ENCODE peak calls at places on chromosome 6, in seven cellular contexts. One of them, this sample, is unnamed. For H3K36me3, the result is how much of the 10 kb centered on the place peaks cover.

GRCh38 chr6:146295695-146296094 is 247.9 kb upstream of the RAB32 start:
- DNase-seq in effector memory CD4-positive, alpha-beta T cell: no peak
- DNase-seq in pancreas: no peak
- DNase-seq in astrocyte: no peak
- DNase-seq in aorta: no peak
- DNase-seq in BJ: no peak
- DNase-seq in lower lobe of right lung: no peak
- DNase-seq in this sample: no peak

GRCh38 chr6:39870950-39871349 is 63.3 kb downstream of the MOCS1 start:
- DNase-seq in effector memory CD4-positive, alpha-beta T cell: no peak
- DNase-seq in pancreas: no peak
- DNase-seq in astrocyte: no peak
- DNase-seq in aorta: no peak
- DNase-seq in BJ: no peak
- DNase-seq in lower lobe of right lung: no peak
- DNase-seq in this sample: no peak

GRCh38 chr6:75246386-75246785 is 2.8 kb upstream of the COX7A2 start:
- DNase-seq in effector memory CD4-positive, alpha-beta T cell: no peak
- DNase-seq in pancreas: no peak
- DNase-seq in astrocyte: no peak
- DNase-seq in aorta: no peak
- DNase-seq in BJ: no peak
- DNase-seq in lower lobe of right lung: no peak
- DNase-seq in this sample: no peak

GRCh38 chr6:163264662-163265035 is 149.9 kb upstream of the QKI start:
- DNase-seq in effector memory CD4-positive, alpha-beta T cell: no peak
- DNase-seq in pancreas: no peak
- DNase-seq in astrocyte: no peak
- DNase-seq in aorta: no peak
- DNase-seq in BJ: no peak
- DNase-seq in lower lobe of right lung: no peak
- DNase-seq in this sample: no peak

GRCh38 chr6:44270526-44271405 is 516 bp downstream of the TMEM151B start:
- DNase-seq in effector memory CD4-positive, alpha-beta T cell: no peak
- DNase-seq in pancreas: peak
- DNase-seq in astrocyte: no peak
- DNase-seq in aorta: no peak
- DNase-seq in BJ: no peak
- DNase-seq in lower lobe of right lung: no peak
- DNase-seq in this sample: no peak

GRCh38 chr6:126344181-126344580 is 4.3 kb downstream of the CENPW start:
- DNase-seq in effector memory CD4-positive, alpha-beta T cell: no peak
- DNase-seq in pancreas: no peak
- DNase-seq in astrocyte: no peak
- DNase-seq in aorta: no peak
- DNase-seq in BJ: no peak
- DNase-seq in lower lobe of right lung: no peak
- DNase-seq in this sample: no peak

GRCh38 chr6:40328988-40329545 is 258.1 kb downstream of the LRFN2 start:
- DNase-seq in effector memory CD4-positive, alpha-beta T cell: no peak
- DNase-seq in pancreas: no peak
- DNase-seq in astrocyte: no peak
- DNase-seq in aorta: no peak
- DNase-seq in BJ: no peak
- DNase-seq in lower lobe of right lung: no peak
- DNase-seq in this sample: no peak

GRCh38 chr6:52506502-52506875 is 70.4 kb downstream of the TRAM2 start:
- DNase-seq in effector memory CD4-positive, alpha-beta T cell: no peak
- DNase-seq in pancreas: no peak
- DNase-seq in astrocyte: no peak
- DNase-seq in aorta: no peak
- DNase-seq in BJ: no peak
- DNase-seq in lower lobe of right lung: no peak
- DNase-seq in this sample: no peak

GRCh38 chr6:43951063-43951755 is 176.0 kb downstream of the MRPL14 start:
- DNase-seq in effector memory CD4-positive, alpha-beta T cell: no peak
- DNase-seq in pancreas: peak
- DNase-seq in astrocyte: no peak
- DNase-seq in aorta: no peak
- DNase-seq in BJ: no peak
- DNase-seq in lower lobe of right lung: peak
- DNase-seq in this sample: no peak

GRCh38 chr6:28335564-28336283 is at the start of gene ZSCAN31:
- DNase-seq in effector memory CD4-positive, alpha-beta T cell: peak
- DNase-seq in pancreas: peak
- DNase-seq in astrocyte: peak
- DNase-seq in aorta: peak
- DNase-seq in BJ: peak
- DNase-seq in lower lobe of right lung: peak
- DNase-seq in this sample: peak

DNA sequence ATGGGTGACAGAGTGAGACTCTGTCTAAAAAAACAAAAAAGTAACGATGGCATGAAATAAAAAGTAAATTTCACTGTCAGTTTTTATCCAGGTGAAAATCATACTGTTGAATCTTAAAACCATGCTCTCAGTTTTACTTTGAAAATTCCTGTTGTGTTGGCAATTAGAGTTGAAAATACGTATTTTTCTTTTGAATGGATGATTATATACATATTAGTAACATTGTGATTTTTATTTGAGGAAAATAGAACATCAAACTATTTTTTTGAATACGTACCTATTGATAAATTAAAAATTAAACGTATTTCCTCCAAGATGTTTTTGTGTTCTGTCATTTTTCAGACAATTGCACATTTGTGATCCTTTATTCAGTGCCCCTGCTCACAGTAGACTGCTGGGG is 14.7 kb downstream of the CEP43 start:
- DNase-seq in effector memory CD4-positive, alpha-beta T cell: no peak
- DNase-seq in pancreas: no peak
- DNase-seq in astrocyte: no peak
- DNase-seq in aorta: no peak
- DNase-seq in BJ: no peak
- DNase-seq in lower lobe of right lung: no peak
- DNase-seq in this sample: no peak
- H3K36me3 ChIP-seq in effector memory CD4-positive, alpha-beta T cell: under half
- H3K36me3 ChIP-seq in pancreas: under half
- H3K36me3 ChIP-seq in astrocyte: under half
- H3K36me3 ChIP-seq in aorta: under half
- H3K36me3 ChIP-seq in BJ: under half
- H3K36me3 ChIP-seq in lower lobe of right lung: half or more
- H3K36me3 ChIP-seq in this sample: under half

GRCh38 chr6:15296249-15296648 is 50.4 kb downstream of the JARID2 start:
- DNase-seq in effector memory CD4-positive, alpha-beta T cell: no peak
- DNase-seq in pancreas: no peak
- DNase-seq in astrocyte: no peak
- DNase-seq in aorta: no peak
- DNase-seq in BJ: no peak
- DNase-seq in lower lobe of right lung: no peak
- DNase-seq in this sample: no peak

GRCh38 chr6:15296735-15297134 is 50.9 kb downstream of the JARID2 start:
- DNase-seq in effector memory CD4-positive, alpha-beta T cell: no peak
- DNase-seq in pancreas: no peak
- DNase-seq in astrocyte: no peak
- DNase-seq in aorta: no peak
- DNase-seq in BJ: no peak
- DNase-seq in lower lobe of right lung: no peak
- DNase-seq in this sample: no peak

GRCh38 chr6:15297895-15298590 is 52.2 kb downstream of the JARID2 start:
- DNase-seq in effector memory CD4-positive, alpha-beta T cell: no peak
- DNase-seq in pancreas: no peak
- DNase-seq in astrocyte: no peak
- DNase-seq in aorta: no peak
- DNase-seq in BJ: no peak
- DNase-seq in lower lobe of right lung: no peak
- DNase-seq in this sample: no peak

GRCh38 chr6:15301179-15302006 is 55.5 kb downstream of the JARID2 start:
- DNase-seq in effector memory CD4-positive, alpha-beta T cell: no peak
- DNase-seq in pancreas: no peak
- DNase-seq in astrocyte: no peak
- DNase-seq in aorta: no peak
- DNase-seq in BJ: no peak
- DNase-seq in lower lobe of right lung: no peak
- DNase-seq in this sample: no peak

DNA sequence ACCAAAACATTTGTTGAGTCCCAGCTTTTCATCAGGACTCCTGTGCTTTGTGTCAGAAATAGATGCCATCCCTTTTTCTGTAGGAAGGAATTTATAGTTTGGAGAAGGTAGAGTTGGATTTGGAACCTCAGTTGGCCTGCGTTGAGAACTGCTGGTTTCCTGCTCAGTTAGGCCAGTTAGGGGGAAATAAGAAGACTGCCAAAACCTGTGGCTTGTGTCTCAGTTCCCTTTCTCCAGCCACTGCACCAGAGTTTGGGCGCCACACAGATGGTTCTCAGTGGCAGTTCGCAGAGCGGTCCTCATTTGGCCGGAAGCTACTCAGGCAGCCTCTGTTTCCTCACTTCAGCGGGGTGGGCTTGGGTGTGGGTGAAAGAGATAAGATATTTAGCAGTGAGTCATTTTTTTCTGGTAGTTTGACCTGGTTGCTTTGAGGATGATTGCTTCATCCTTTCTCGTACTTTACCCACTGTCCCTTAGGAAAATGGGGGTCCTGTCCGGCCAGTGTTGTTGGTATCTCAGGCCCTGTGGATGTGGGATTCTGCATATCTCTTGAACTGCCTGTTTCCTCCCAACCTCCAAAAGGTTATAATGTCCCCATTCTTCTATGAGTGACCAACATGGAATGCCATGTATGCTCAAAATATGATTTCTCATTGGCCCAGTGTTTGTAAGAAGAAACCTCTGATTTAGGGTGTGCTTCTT is 53.7 kb downstream of the JARID2 start:
- DNase-seq in effector memory CD4-positive, alpha-beta T cell: no peak
- DNase-seq in pancreas: no peak
- DNase-seq in astrocyte: peak
- DNase-seq in aorta: peak
- DNase-seq in BJ: no peak
- DNase-seq in lower lobe of right lung: peak
- DNase-seq in this sample: no peak
- H3K4me3 ChIP-seq in effector memory CD4-positive, alpha-beta T cell: no peak
- H3K4me3 ChIP-seq in pancreas: no peak
- H3K4me3 ChIP-seq in astrocyte: no peak
- H3K4me3 ChIP-seq in aorta: no peak
- H3K4me3 ChIP-seq in BJ: no peak
- H3K4me3 ChIP-seq in lower lobe of right lung: no peak
- H3K4me3 ChIP-seq in this sample: no peak

GRCh38 chr6:125299257-125299656 is 2.5 kb downstream of the HDDC2 start:
- DNase-seq in effector memory CD4-positive, alpha-beta T cell: no peak
- DNase-seq in pancreas: no peak
- DNase-seq in astrocyte: no peak
- DNase-seq in aorta: no peak
- DNase-seq in BJ: no peak
- DNase-seq in lower lobe of right lung: no peak
- DNase-seq in this sample: no peak
- H3K36me3 ChIP-seq in effector memory CD4-positive, alpha-beta T cell: under half
- H3K36me3 ChIP-seq in pancreas: under half
- H3K36me3 ChIP-seq in astrocyte: under half
- H3K36me3 ChIP-seq in aorta: under half
- H3K36me3 ChIP-seq in BJ: under half
- H3K36me3 ChIP-seq in lower lobe of right lung: under half
- H3K36me3 ChIP-seq in this sample: under half

DNA sequence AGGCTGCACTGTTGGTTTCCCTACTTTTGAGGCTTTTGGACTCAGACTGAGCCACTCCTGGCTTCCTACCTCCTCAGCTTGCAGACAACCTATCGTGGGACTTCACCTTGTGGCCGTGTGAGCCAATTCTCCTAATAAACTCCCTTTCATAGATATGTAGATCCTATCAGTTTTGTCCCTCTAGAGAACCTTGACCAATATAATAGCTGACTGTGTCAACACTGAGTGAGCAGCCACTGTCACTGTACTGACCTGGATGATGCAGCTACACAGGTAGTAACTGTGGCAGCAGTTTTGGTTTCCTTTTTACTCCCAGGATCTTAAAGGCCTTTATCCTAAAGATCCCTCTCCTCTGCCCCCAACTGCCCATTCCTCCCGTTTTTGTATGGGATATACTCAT is 70.2 kb downstream of the SLC22A3 start:
- DNase-seq in effector memory CD4-positive, alpha-beta T cell: no peak
- DNase-seq in pancreas: no peak
- DNase-seq in astrocyte: no peak
- DNase-seq in aorta: no peak
- DNase-seq in BJ: no peak
- DNase-seq in lower lobe of right lung: no peak
- DNase-seq in this sample: no peak
- H3K4me3 ChIP-seq in effector memory CD4-positive, alpha-beta T cell: no peak
- H3K4me3 ChIP-seq in pancreas: no peak
- H3K4me3 ChIP-seq in astrocyte: no peak
- H3K4me3 ChIP-seq in aorta: no peak
- H3K4me3 ChIP-seq in BJ: no peak
- H3K4me3 ChIP-seq in lower lobe of right lung: no peak
- H3K4me3 ChIP-seq in this sample: no peak

GRCh38 chr6:138465007-138465645 is 34.2 kb downstream of the NHSL1 start:
- DNase-seq in effector memory CD4-positive, alpha-beta T cell: no peak
- DNase-seq in pancreas: no peak
- DNase-seq in astrocyte: peak
- DNase-seq in aorta: no peak
- DNase-seq in BJ: peak
- DNase-seq in lower lobe of right lung: no peak
- DNase-seq in this sample: peak
- H3K36me3 ChIP-seq in effector memory CD4-positive, alpha-beta T cell: under half
- H3K36me3 ChIP-seq in pancreas: under half
- H3K36me3 ChIP-seq in astrocyte: under half
- H3K36me3 ChIP-seq in aorta: under half
- H3K36me3 ChIP-seq in BJ: under half
- H3K36me3 ChIP-seq in lower lobe of right lung: under half
- H3K36me3 ChIP-seq in this sample: under half

GRCh38 chr6:148509152-148509571 is 166.5 kb downstream of the SASH1 start:
- DNase-seq in effector memory CD4-positive, alpha-beta T cell: no peak
- DNase-seq in pancreas: no peak
- DNase-seq in astrocyte: peak
- DNase-seq in aorta: no peak
- DNase-seq in BJ: no peak
- DNase-seq in lower lobe of right lung: no peak
- DNase-seq in this sample: no peak

GRCh38 chr6:148508401-148509151 is 165.9 kb downstream of the SASH1 start:
- DNase-seq in effector memory CD4-positive, alpha-beta T cell: no peak
- DNase-seq in pancreas: no peak
- DNase-seq in astrocyte: peak
- DNase-seq in aorta: no peak
- DNase-seq in BJ: no peak
- DNase-seq in lower lobe of right lung: no peak
- DNase-seq in this sample: no peak

GRCh38 chr6:148513145-148514071 is 170.8 kb downstream of the SASH1 start:
- DNase-seq in effector memory CD4-positive, alpha-beta T cell: no peak
- DNase-seq in pancreas: no peak
- DNase-seq in astrocyte: no peak
- DNase-seq in aorta: no peak
- DNase-seq in BJ: no peak
- DNase-seq in lower lobe of right lung: no peak
- DNase-seq in this sample: no peak

GRCh38 chr6:148507774-148508173 is 165.1 kb downstream of the SASH1 start:
- DNase-seq in effector memory CD4-positive, alpha-beta T cell: no peak
- DNase-seq in pancreas: no peak
- DNase-seq in astrocyte: peak
- DNase-seq in aorta: no peak
- DNase-seq in BJ: no peak
- DNase-seq in lower lobe of right lung: no peak
- DNase-seq in this sample: no peak

GRCh38 chr6:148509789-148510581 is 167.3 kb downstream of the SASH1 start:
- DNase-seq in effector memory CD4-positive, alpha-beta T cell: no peak
- DNase-seq in pancreas: no peak
- DNase-seq in astrocyte: peak
- DNase-seq in aorta: peak
- DNase-seq in BJ: peak
- DNase-seq in lower lobe of right lung: peak
- DNase-seq in this sample: peak
- H3K4me3 ChIP-seq in effector memory CD4-positive, alpha-beta T cell: no peak
- H3K4me3 ChIP-seq in pancreas: peak
- H3K4me3 ChIP-seq in astrocyte: peak
- H3K4me3 ChIP-seq in aorta: peak
- H3K4me3 ChIP-seq in BJ: peak
- H3K4me3 ChIP-seq in lower lobe of right lung: peak
- H3K4me3 ChIP-seq in this sample: no peak

GRCh38 chr6:37477656-37478435 is 21.8 kb downstream of the CCDC167 start:
- DNase-seq in effector memory CD4-positive, alpha-beta T cell: no peak
- DNase-seq in pancreas: no peak
- DNase-seq in astrocyte: no peak
- DNase-seq in aorta: no peak
- DNase-seq in BJ: no peak
- DNase-seq in lower lobe of right lung: no peak
- DNase-seq in this sample: no peak
- H3K36me3 ChIP-seq in effector memory CD4-positive, alpha-beta T cell: half or more
- H3K36me3 ChIP-seq in pancreas: under half
- H3K36me3 ChIP-seq in astrocyte: under half
- H3K36me3 ChIP-seq in aorta: under half
- H3K36me3 ChIP-seq in BJ: under half
- H3K36me3 ChIP-seq in lower lobe of right lung: half or more
- H3K36me3 ChIP-seq in this sample: under half

This sample was measured in kidney epithelial cell.